ENCODE peak calls at places on chromosomes 13 and 19, in four cellular contexts. Y is GM12878, I is HepG2, A is K562. K is an unnamed sample.

GRCh38 chr13:103243495-103243894 is 177.3 kb upstream of the SLC10A2 start:
- DNase-seq in Y (no peak), I (no peak), A (no peak), K (no peak)

GRCh38 chr13:51623473-51623872 is 39.2 kb downstream of the WDFY2 start:
- DNase-seq in Y (no peak), I (no peak), A (no peak), K (no peak)

GRCh38 chr19:35882074-35882832 is 13.9 kb downstream of the APLP1 start:
- DNase-seq in Y (peak), I (peak), A (peak), K (peak)

GRCh38 chr19:16197188-16197621 is 506 bp upstream of the AP1M1 start:
- DNase-seq in Y (no peak), I (peak), A (no peak), K (no peak)

GRCh38 chr19:2061936-2062729 is 11.1 kb upstream of the MKNK2 start:
- DNase-seq in Y (no peak), I (peak), A (peak), K (no peak)

GRCh38 chr19:685457-685931 is 9.3 kb downstream of the FSTL3 start:
- DNase-seq in Y (no peak), I (no peak), A (no peak), K (no peak)

GRCh38 chr13:99970761-99971575 is 599 bp downstream of the ZIC5 start:
- DNase-seq in Y (no peak), I (no peak), A (peak), K (peak)

GRCh38 chr13:29803221-29803620 is 47.2 kb downstream of the UBL3 start:
- DNase-seq in Y (no peak), I (no peak), A (no peak), K (no peak)

GRCh38 chr13:92530364-92530763 is 696.2 kb upstream of the GPC6 start:
- DNase-seq in Y (no peak), I (no peak), A (no peak), K (no peak)
- TF ChIP-seq FOXK2 in Y (no peak), I (no peak), A (no peak), K (no peak)

GRCh38 chr13:113930711-113931637 is 42.9 kb downstream of the C13orf46 start:
- DNase-seq in Y (peak), I (no peak), A (no peak), K (no peak)

GRCh38 chr13:113927661-113928581 is 46.0 kb downstream of the C13orf46 start:
- DNase-seq in Y (no peak), I (no peak), A (no peak), K (no peak)

GRCh38 chr13:113929628-113930615 is 44.0 kb downstream of the C13orf46 start:
- DNase-seq in Y (no peak), I (no peak), A (no peak), K (no peak)

GRCh38 chr13:113926951-113927660 is 46.8 kb downstream of the C13orf46 start:
- DNase-seq in Y (no peak), I (no peak), A (no peak), K (no peak)

DNA sequence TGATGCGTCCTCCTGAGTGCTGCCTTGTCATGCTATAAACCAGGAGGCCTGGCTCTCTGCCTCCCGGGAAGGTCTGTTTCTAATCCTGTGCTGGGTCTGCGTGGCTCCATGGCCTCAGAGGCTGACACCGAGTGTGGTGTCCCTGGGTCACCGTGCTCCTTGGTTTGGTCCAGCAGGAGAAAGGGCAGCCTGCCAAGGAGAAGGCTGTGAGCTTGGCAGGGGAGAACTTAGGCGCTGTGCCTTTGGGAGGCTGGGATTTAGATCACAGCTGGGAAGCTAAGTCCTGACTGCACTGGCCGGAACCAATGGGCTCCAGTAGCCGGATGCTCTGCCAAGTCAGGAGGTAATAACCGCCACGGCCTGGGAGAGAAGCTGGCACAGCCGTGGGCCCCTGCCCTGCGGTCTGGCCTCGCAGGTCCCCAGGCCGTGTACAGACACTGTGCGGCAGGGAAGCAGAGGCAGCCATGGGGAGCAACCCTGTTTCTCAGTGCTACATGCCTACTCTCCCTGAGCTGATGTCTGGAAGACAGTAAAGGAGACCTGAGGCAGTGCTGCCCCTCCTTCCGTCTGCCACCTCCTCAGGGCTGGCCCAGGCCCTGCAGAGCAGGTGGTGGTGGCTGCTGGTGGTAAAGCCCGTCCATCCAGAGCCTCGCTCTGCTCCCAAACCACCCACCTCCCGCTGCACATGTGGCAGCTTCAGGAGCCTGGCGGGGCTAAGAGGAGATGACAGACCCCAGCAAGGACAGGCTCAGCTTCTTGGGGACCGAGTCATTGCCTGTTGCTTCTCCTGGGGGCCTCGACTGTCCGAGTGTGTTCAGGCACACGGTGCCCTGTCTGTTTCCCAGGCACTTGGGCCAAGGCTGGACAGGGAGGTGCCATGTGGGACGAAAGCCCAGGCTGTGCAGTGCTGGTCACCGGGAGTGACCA is 44.9 kb downstream of the C13orf46 start:
- DNase-seq in Y (no peak), I (no peak), A (no peak), K (no peak)
- TF ChIP-seq BHLHE40 in Y (no peak), I (no peak), A (no peak), K (no peak)

GRCh38 chr13:27036236-27036981 is 135.2 kb downstream of the USP12 start:
- DNase-seq in Y (no peak), I (no peak), A (no peak), K (no peak)

GRCh38 chr13:27037571-27037970 is 134.0 kb downstream of the USP12 start:
- DNase-seq in Y (no peak), I (no peak), A (no peak), K (no peak)

GRCh38 chr13:27037171-27037570 is 134.4 kb downstream of the USP12 start:
- DNase-seq in Y (no peak), I (no peak), A (no peak), K (no peak)

GRCh38 chr13:27039171-27039701 is 132.4 kb downstream of the USP12 start:
- DNase-seq in Y (no peak), I (no peak), A (no peak), K (no peak)

GRCh38 chr13:27038323-27038722 is 133.3 kb downstream of the USP12 start:
- DNase-seq in Y (no peak), I (no peak), A (no peak), K (no peak)
- TF ChIP-seq FOXK2 in Y (no peak), I (no peak), A (no peak), K (no peak)

GRCh38 chr19:41501854-41502253 is 58.9 kb downstream of the ERICH4 start:
- DNase-seq in Y (no peak), I (no peak), A (no peak), K (no peak)
- TF ChIP-seq BHLHE40 in Y (no peak), I (no peak), A (no peak), K (no peak)

GRCh38 chr13:43545317-43545874 is 241.4 kb downstream of the ENOX1 start:
- DNase-seq in Y (no peak), I (no peak), A (no peak), K (no peak)
- TF ChIP-seq FOXK2 in Y (no peak), I (no peak), A (no peak), K (no peak)

GRCh38 chr13:33114146-33114545 is 97.9 kb downstream of the KL start:
- DNase-seq in Y (no peak), I (no peak), A (no peak), K (no peak)

GRCh38 chr13:33110386-33110712 is 94.1 kb downstream of the KL start:
- DNase-seq in Y (no peak), I (no peak), A (no peak), K (no peak)

GRCh38 chr13:33111414-33112110 is 95.3 kb downstream of the KL start:
- DNase-seq in Y (no peak), I (peak), A (no peak), K (no peak)

GRCh38 chr13:33110713-33111413 is 94.6 kb downstream of the KL start:
- DNase-seq in Y (no peak), I (no peak), A (no peak), K (no peak)

GRCh38 chr13:33112745-33113144 is 96.5 kb downstream of the KL start:
- DNase-seq in Y (no peak), I (no peak), A (no peak), K (no peak)
- TF ChIP-seq BHLHE40 in Y (no peak), I (no peak), A (no peak), K (no peak)

K was measured in HEK293T.